ENCODE peak calls at places on chromosomes 7 and 10, in eight cellular contexts. A is mammary epithelial cell, P is psoas muscle, L is left ventricle myocardium inferior, W is body of pancreas, Q is neuronal stem cell, O is IMR-90, J is endothelial cell of umbilical vein. K is an unnamed sample.

GRCh38 chr7:151018421-151019129 is 5.7 kb downstream of the ATG9B start:
- DNase-seq in O (no peak), Q (no peak), A (no peak), P (no peak), J (peak), W (peak), L (no peak), K (no peak)

GRCh38 chr7:154684651-154685563 is 318.0 kb downstream of the PAXIP1 start:
- DNase-seq in P (no peak), A (no peak), Q (no peak), O (no peak), J (no peak), W (no peak), L (no peak), K (no peak)

GRCh38 chr10:128078136-128078969 is 47.9 kb downstream of the MKI67 start:
- DNase-seq in A (no peak), W (peak), L (no peak), Q (peak), P (no peak), O (peak), J (peak), K (no peak)

GRCh38 chr10:71638087-71638576 is 81.4 kb downstream of the C10orf105 start:
- DNase-seq in P (no peak), J (no peak), A (no peak), L (no peak), Q (no peak), O (no peak), W (no peak), K (no peak)

GRCh38 chr10:92970301-92971070 is 90.1 kb upstream of the CYP26C1 start:
- DNase-seq in L (no peak), W (no peak), A (no peak), Q (no peak), O (peak), J (no peak), P (no peak), K (no peak)

GRCh38 chr7:77940647-77941046 is 142.1 kb downstream of the PHTF2 start:
- DNase-seq in Q (peak), A (peak), J (peak), L (no peak), W (peak), P (no peak), O (peak), K (no peak)

GRCh38 chr7:2116903-2117680 is 115.7 kb downstream of the MAD1L1 start:
- DNase-seq in A (peak), W (peak), Q (no peak), P (peak), L (peak), J (peak), O (peak), K (no peak)

GRCh38 chr10:93542358-93542791 is 24.1 kb upstream of the FFAR4 start:
- DNase-seq in O (peak), W (peak), A (no peak), P (peak), J (peak), L (peak), Q (no peak), K (no peak)

GRCh38 chr7:2760098-2760889 is 72.3 kb downstream of the AMZ1 start:
- DNase-seq in W (peak), P (peak), L (peak), J (peak), O (peak), Q (peak), A (no peak), K (no peak)

GRCh38 chr7:100867040-100867795 is at the start of gene TRIP6:
- DNase-seq in A (peak), W (peak), P (peak), L (peak), Q (peak), O (peak), J (peak), K (peak)

GRCh38 chr10:127100983-127101615 is 95.3 kb downstream of the INSYN2A start:
- DNase-seq in L (no peak), P (no peak), W (no peak), Q (no peak), J (no peak), A (no peak), O (no peak), K (no peak)

GRCh38 chr7:18038391-18038790 is 10.7 kb upstream of the PRPS1L1 start:
- DNase-seq in O (no peak), Q (no peak), A (no peak), J (no peak), W (no peak), P (no peak), L (no peak), K (no peak)

GRCh38 chr10:46544989-46545791 is 11.3 kb downstream of the GPRIN2 start:
- DNase-seq in O (no peak), W (no peak), L (peak), J (no peak), Q (no peak), P (peak), A (peak), K (no peak)

GRCh38 chr7:113752289-113752688 is 166.5 kb downstream of the PPP1R3A start:
- DNase-seq in J (no peak), A (no peak), Q (no peak), W (no peak), P (no peak), L (no peak), O (no peak), K (no peak)

GRCh38 chr7:29126804-29127203 is 19.5 kb downstream of the CPVL start:
- DNase-seq in A (no peak), W (no peak), P (no peak), L (no peak), Q (no peak), J (peak), O (no peak), K (no peak)

GRCh38 chr7:17558558-17559332 is 260.3 kb downstream of the AHR start:
- DNase-seq in O (peak), L (no peak), A (no peak), J (no peak), P (no peak), Q (no peak), W (no peak), K (peak)

GRCh38 chr10:110141185-110141584 is 66.2 kb upstream of the MXI1 start:
- DNase-seq in P (no peak), W (no peak), Q (no peak), A (peak), O (peak), L (no peak), J (peak), K (peak)

GRCh38 chr10:99431190-99431549 is 746 bp upstream of the GOT1 start:
- DNase-seq in P (peak), A (peak), O (peak), L (peak), J (no peak), W (peak), Q (no peak), K (no peak)

GRCh38 chr7:107694395-107694794 is 33.8 kb downstream of the SLC26A4 start:
- DNase-seq in Q (no peak), J (peak), A (peak), O (peak), P (no peak), L (no peak), W (no peak), K (no peak)

GRCh38 chr10:30750971-30751677 is 121.6 kb upstream of the LYZL2 start:
- DNase-seq in W (no peak), L (no peak), A (no peak), O (no peak), Q (no peak), P (no peak), J (peak), K (no peak)

GRCh38 chr10:91590904-91591791 is 41.7 kb downstream of the PPP1R3C start:
- DNase-seq in O (peak), Q (no peak), A (no peak), L (peak), W (peak), P (no peak), J (peak), K (no peak)

GRCh38 chr10:24579911-24580310 is 143.8 kb downstream of the ARHGAP21 start:
- DNase-seq in P (no peak), W (no peak), O (no peak), J (no peak), Q (no peak), A (no peak), L (no peak), K (no peak)

GRCh38 chr10:79927111-79927828 is 21.6 kb downstream of the SFTPD start:
- DNase-seq in J (no peak), P (no peak), O (no peak), W (peak), A (no peak), Q (no peak), L (peak), K (no peak)

GRCh38 chr7:157436076-157436475 is 99.3 kb downstream of the DNAJB6 start:
- DNase-seq in W (no peak), Q (no peak), L (no peak), A (no peak), P (no peak), J (no peak), O (no peak), K (no peak)

GRCh38 chr7:111076205-111076604 is 14.7 kb upstream of the LRRN3 start:
- DNase-seq in P (no peak), A (peak), O (peak), J (no peak), Q (no peak), L (no peak), W (no peak), K (no peak)

GRCh38 chr7:84245831-84246230 is 51.2 kb upstream of the SEMA3A start:
- DNase-seq in Q (no peak), O (no peak), J (no peak), P (no peak), A (no peak), L (no peak), W (no peak), K (no peak)

GRCh38 chr10:79438021-79438698 is 7.3 kb downstream of the ZCCHC24 start:
- DNase-seq in A (no peak), Q (no peak), J (no peak), W (no peak), O (no peak), P (no peak), L (no peak), K (no peak)

GRCh38 chr10:48938281-48938680 is 1.4 kb downstream of the LRRC18 start:
- DNase-seq in A (no peak), J (no peak), L (no peak), P (no peak), Q (no peak), O (no peak), W (no peak), K (no peak)

GRCh38 chr10:43814611-43815010 is 165.9 kb upstream of the ZNF32 start:
- DNase-seq in J (no peak), A (no peak), O (peak), W (no peak), Q (no peak), P (no peak), L (no peak), K (no peak)
- H3K27ac ChIP-seq in J (no peak), A (no peak), O (no peak), W (no peak), Q (no peak), P (no peak), L (no peak), K (no peak)

GRCh38 chr7:152074673-152075072 is 49.2 kb downstream of the GALNT11 start:
- DNase-seq in L (no peak), Q (no peak), O (no peak), P (no peak), W (no peak), J (no peak), A (no peak), K (no peak)
- H3K27ac ChIP-seq in L (no peak), Q (peak), O (no peak), P (no peak), W (peak), J (no peak), A (no peak), K (no peak)

GRCh38 chr7:66883716-66884115 is 37.3 kb upstream of the TMEM248 start:
- DNase-seq in O (peak), L (no peak), A (peak), W (no peak), J (no peak), P (no peak), Q (no peak), K (no peak)
- H3K27ac ChIP-seq in O (no peak), L (no peak), A (no peak), W (no peak), J (no peak), P (no peak), Q (no peak), K (peak)

GRCh38 chr7:11191574-11192220 is 218.0 kb downstream of the PHF14 start:
- DNase-seq in Q (peak), O (no peak), A (no peak), W (no peak), J (no peak), P (no peak), L (no peak), K (no peak)

GRCh38 chr7:11193131-11193867 is 219.6 kb downstream of the PHF14 start:
- DNase-seq in W (peak), P (no peak), Q (no peak), O (no peak), A (peak), J (no peak), L (no peak), K (no peak)

GRCh38 chr7:11194492-11194891 is 220.8 kb downstream of the PHF14 start:
- DNase-seq in J (no peak), O (no peak), P (no peak), L (no peak), A (no peak), Q (no peak), W (no peak), K (no peak)

GRCh38 chr7:11193888-11194287 is 220.2 kb downstream of the PHF14 start:
- DNase-seq in O (no peak), P (no peak), L (no peak), A (no peak), J (no peak), W (no peak), Q (no peak), K (no peak)

GRCh38 chr7:11192506-11192905 is 218.8 kb downstream of the PHF14 start:
- DNase-seq in L (no peak), P (no peak), O (peak), A (no peak), J (no peak), W (no peak), Q (no peak), K (no peak)
- H3K27ac ChIP-seq in L (peak), P (no peak), O (no peak), A (no peak), J (no peak), W (no peak), Q (no peak), K (no peak)

DNA sequence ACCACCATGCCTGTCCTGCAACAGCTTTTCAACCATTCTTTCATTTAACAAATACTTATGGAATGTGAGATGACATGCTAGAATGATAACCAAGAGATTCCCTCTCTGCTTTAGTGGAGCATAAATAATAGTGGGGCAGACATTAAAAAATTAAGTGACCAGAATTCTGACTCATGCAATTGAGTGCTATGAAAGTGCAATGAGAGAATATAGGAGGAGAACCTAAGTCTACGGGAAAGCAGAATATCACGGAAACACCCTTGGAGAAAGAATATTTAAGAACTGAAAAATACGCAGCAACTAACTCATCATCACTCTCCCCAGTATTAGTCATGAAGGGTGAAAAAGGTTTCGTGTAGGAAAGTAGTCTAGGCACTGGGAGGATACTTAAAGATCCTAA is 7.1 kb downstream of the KIF5B start:
- DNase-seq in W (no peak), J (no peak), L (no peak), P (no peak), O (peak), Q (no peak), A (peak), K (no peak)
- H3K27ac ChIP-seq in W (no peak), J (no peak), L (no peak), P (no peak), O (peak), Q (no peak), A (no peak), K (no peak)